ENCODE peak calls at places on chromosome 3, in six cellular contexts. M, S, D, R, Z and N are unnamed samples. For H3K4me1, the result is how much of the 10 kb centered on the place peaks cover.

GRCh38 chr3:40720863-40721262 is 196.1 kb downstream of the ZNF621 start:
- DNase-seq in M (no peak), S (no peak), D (no peak), R (no peak), Z (no peak), N (no peak)

GRCh38 chr3:122665226-122665786 is 15.3 kb upstream of the PARP14 start:
- DNase-seq in M (no peak), S (no peak), D (no peak), R (no peak), Z (no peak), N (no peak)

GRCh38 chr3:142007710-142008399 is 131.4 kb downstream of the ATP1B3 start:
- DNase-seq in M (no peak), S (no peak), D (no peak), R (no peak), Z (no peak), N (no peak)

GRCh38 chr3:170572665-170573253 is 13.1 kb downstream of the SLC7A14 start:
- DNase-seq in M (peak), S (no peak), D (peak), R (no peak), Z (no peak), N (no peak)

GRCh38 chr3:73540969-73541740 is 83.6 kb downstream of the PDZRN3 start:
- DNase-seq in M (no peak), S (no peak), D (peak), R (no peak), Z (no peak), N (no peak)

GRCh38 chr3:148840419-148840818 is 12.8 kb downstream of the CPB1 start:
- DNase-seq in M (no peak), S (no peak), D (no peak), R (no peak), Z (no peak), N (no peak)

GRCh38 chr3:58009026-58009748 is 965 bp downstream of the FLNB start:
- DNase-seq in M (no peak), S (no peak), D (no peak), R (peak), Z (peak), N (peak)

GRCh38 chr3:195870442-195870841 is 37.9 kb downstream of the TNK2 start:
- DNase-seq in M (no peak), S (no peak), D (no peak), R (peak), Z (no peak), N (no peak)

GRCh38 chr3:160128086-160128485 is 97.1 kb upstream of the C3orf80 start:
- DNase-seq in M (no peak), S (no peak), D (no peak), R (no peak), Z (no peak), N (no peak)

GRCh38 chr3:127954642-127955041 is 39.6 kb downstream of the KBTBD12 start:
- DNase-seq in M (no peak), S (no peak), D (no peak), R (no peak), Z (no peak), N (peak)

GRCh38 chr3:11995061-11995460 is 9.1 kb upstream of the SYN2 start:
- DNase-seq in M (no peak), S (no peak), D (no peak), R (no peak), Z (no peak), N (no peak)

GRCh38 chr3:159721324-159721723 is 267.3 kb upstream of the IL12A start:
- DNase-seq in M (no peak), S (no peak), D (peak), R (no peak), Z (no peak), N (no peak)

GRCh38 chr3:24111711-24112110 is 166.6 kb downstream of the NR1D2 start:
- DNase-seq in M (no peak), S (no peak), D (no peak), R (no peak), Z (no peak), N (no peak)

GRCh38 chr3:71039332-71039731 is 544.2 kb downstream of the FOXP1 start:
- DNase-seq in M (no peak), S (no peak), D (no peak), R (no peak), Z (no peak), N (no peak)

GRCh38 chr3:157089455-157090221 is 70.3 kb downstream of the CCNL1 start:
- DNase-seq in M (peak), S (peak), D (peak), R (peak), Z (no peak), N (peak)

GRCh38 chr3:23739536-23739935 is 66.2 kb upstream of the UBE2E1 start:
- DNase-seq in M (no peak), S (no peak), D (peak), R (no peak), Z (no peak), N (no peak)

GRCh38 chr3:43001094-43001553 is 22.0 kb downstream of the GASK1A start:
- DNase-seq in M (no peak), S (peak), D (peak), R (peak), Z (no peak), N (no peak)

GRCh38 chr3:130950641-130951040 is 56.8 kb downstream of the ATP2C1 start:
- DNase-seq in M (no peak), S (no peak), D (peak), R (no peak), Z (no peak), N (no peak)

GRCh38 chr3:130956721-130957120 is 62.8 kb downstream of the ATP2C1 start:
- DNase-seq in M (no peak), S (no peak), D (no peak), R (no peak), Z (no peak), N (no peak)

GRCh38 chr3:130956281-130956680 is 62.4 kb downstream of the ATP2C1 start:
- DNase-seq in M (no peak), S (no peak), D (no peak), R (no peak), Z (no peak), N (no peak)

GRCh38 chr3:130960139-130960779 is 66.4 kb downstream of the ASTE1 start:
- DNase-seq in M (no peak), S (no peak), D (peak), R (no peak), Z (no peak), N (no peak)

GRCh38 chr3:130955481-130955880 is 61.6 kb downstream of the ATP2C1 start:
- DNase-seq in M (no peak), S (no peak), D (no peak), R (no peak), Z (no peak), N (no peak)
- H3K4me1 ChIP-seq in M (under half), S (under half), D (under half), R (under half), Z (under half), N (under half)

GRCh38 chr3:150636258-150636657 is 33.1 kb downstream of the SELENOT start:
- DNase-seq in M (no peak), S (no peak), D (no peak), R (no peak), Z (no peak), N (no peak)

GRCh38 chr3:150639262-150639661 is 36.1 kb downstream of the SELENOT start:
- DNase-seq in M (no peak), S (no peak), D (peak), R (no peak), Z (no peak), N (no peak)

GRCh38 chr3:150635526-150635925 is 32.4 kb downstream of the SELENOT start:
- DNase-seq in M (no peak), S (no peak), D (no peak), R (no peak), Z (no peak), N (no peak)

GRCh38 chr3:150631515-150632221 is 28.5 kb downstream of the SELENOT start:
- DNase-seq in M (no peak), S (no peak), D (no peak), R (no peak), Z (no peak), N (no peak)

GRCh38 chr3:150635076-150635475 is 32.0 kb downstream of the SELENOT start:
- DNase-seq in M (no peak), S (no peak), D (no peak), R (no peak), Z (no peak), N (no peak)
- TF ChIP-seq CTCF in M (no peak), S (no peak), D (no peak), R (no peak), Z (no peak), N (no peak)

GRCh38 chr3:138374573-138375134 is 26.3 kb downstream of the MRAS start:
- DNase-seq in M (no peak), S (no peak), D (no peak), R (no peak), Z (no peak), N (no peak)

GRCh38 chr3:138375446-138375845 is 27.1 kb downstream of the MRAS start:
- DNase-seq in M (no peak), S (no peak), D (no peak), R (no peak), Z (peak), N (no peak)

GRCh38 chr3:138378331-138378730 is 30.0 kb downstream of the MRAS start:
- DNase-seq in M (no peak), S (no peak), D (no peak), R (no peak), Z (peak), N (no peak)

GRCh38 chr3:138377804-138378203 is 29.4 kb downstream of the MRAS start:
- DNase-seq in M (no peak), S (no peak), D (no peak), R (no peak), Z (no peak), N (no peak)

DNA sequence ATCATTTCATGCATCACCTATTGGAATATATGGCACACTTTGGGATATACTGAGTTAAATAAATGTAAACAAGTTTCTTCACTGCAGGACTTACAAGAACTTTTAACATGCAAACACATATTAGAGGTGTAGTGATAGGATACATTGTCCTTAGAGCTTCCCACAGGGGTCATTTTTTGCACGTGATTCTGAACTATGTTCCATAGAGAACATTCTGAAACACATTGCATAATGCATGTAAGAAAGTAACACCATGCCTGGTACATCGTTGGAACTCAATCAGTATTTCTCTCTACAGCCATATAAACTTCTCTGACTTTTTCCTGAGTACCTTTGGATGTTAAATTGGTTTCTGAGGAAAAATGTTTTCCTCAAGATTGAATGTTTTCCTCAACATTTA is 28.3 kb downstream of the MRAS start:
- DNase-seq in M (no peak), S (no peak), D (no peak), R (no peak), Z (no peak), N (no peak)
- TF ChIP-seq POLR2A in M (no peak), S (no peak), D (no peak), R (no peak), Z (no peak), N (no peak)

DNA sequence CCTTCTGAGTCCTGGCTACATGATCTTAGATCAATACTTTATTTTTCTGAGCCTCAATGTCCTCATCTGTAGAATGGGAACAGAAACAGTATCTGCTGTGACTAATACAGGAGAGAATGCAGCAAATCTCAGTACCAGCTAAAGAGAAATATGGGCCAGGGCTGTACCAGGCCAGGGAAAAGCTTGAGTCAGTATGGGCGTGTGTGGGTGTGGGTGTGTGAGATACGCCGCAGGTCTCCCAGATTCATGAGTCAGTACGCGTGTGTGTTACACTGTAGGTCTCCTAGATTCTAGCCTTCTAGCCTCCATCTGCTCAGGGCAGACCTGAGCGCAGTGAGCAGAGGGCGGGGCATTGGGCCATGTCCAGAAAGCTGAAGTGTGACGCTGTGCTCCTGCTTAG is 15.2 kb downstream of the GNAI2 start:
- DNase-seq in M (peak), S (no peak), D (peak), R (peak), Z (no peak), N (no peak)
- H3K4me1 ChIP-seq in M (under half), S (half or more), D (under half), R (half or more), Z (half or more), N (half or more)

GRCh38 chr3:64278631-64279030 is 53.4 kb upstream of the PRICKLE2 start:
- DNase-seq in M (no peak), S (no peak), D (peak), R (no peak), Z (no peak), N (no peak)
- TF ChIP-seq CTCF in M (no peak), S (no peak), D (no peak), R (no peak), Z (no peak), N (no peak)

GRCh38 chr3:63947594-63947993 is 35.4 kb upstream of the SCAANT1 start:
- DNase-seq in M (no peak), S (no peak), D (no peak), R (no peak), Z (no peak), N (no peak)

GRCh38 chr3:63942513-63942912 is 30.3 kb upstream of the SCAANT1 start:
- DNase-seq in M (no peak), S (no peak), D (no peak), R (no peak), Z (no peak), N (no peak)

GRCh38 chr3:63946753-63947152 is 34.6 kb upstream of the SCAANT1 start:
- DNase-seq in M (no peak), S (no peak), D (no peak), R (no peak), Z (no peak), N (no peak)

GRCh38 chr3:63943678-63944077 is 31.5 kb upstream of the SCAANT1 start:
- DNase-seq in M (no peak), S (no peak), D (no peak), R (no peak), Z (no peak), N (no peak)

GRCh38 chr3:63945558-63946096 is 33.4 kb upstream of the SCAANT1 start:
- DNase-seq in M (no peak), S (no peak), D (peak), R (peak), Z (no peak), N (no peak)
- TF ChIP-seq POLR2A in M (no peak), S (no peak), D (no peak), R (no peak), Z (no peak), N (no peak)

GRCh38 chr3:184682671-184683070 is 29.2 kb downstream of the MAGEF1 start:
- DNase-seq in M (no peak), S (no peak), D (no peak), R (no peak), Z (peak), N (no peak)

GRCh38 chr3:184683234-184683633 is 28.6 kb downstream of the MAGEF1 start:
- DNase-seq in M (no peak), S (no peak), D (no peak), R (no peak), Z (peak), N (no peak)

GRCh38 chr3:184679056-184679502 is 32.8 kb downstream of the MAGEF1 start:
- DNase-seq in M (no peak), S (no peak), D (no peak), R (no peak), Z (no peak), N (no peak)

GRCh38 chr3:184678317-184679055 is 33.4 kb downstream of the MAGEF1 start:
- DNase-seq in M (no peak), S (no peak), D (no peak), R (no peak), Z (no peak), N (no peak)

GRCh38 chr3:184680411-184680990 is 31.4 kb downstream of the MAGEF1 start:
- DNase-seq in M (no peak), S (no peak), D (no peak), R (no peak), Z (no peak), N (no peak)
- H3K4me1 ChIP-seq in M (under half), S (under half), D (under half), R (under half), Z (under half), N (under half)